ENCODE peak calls at places on chromosomes 3 and 15, in seven cellular contexts. R is NCI-H1436, Y is AG08396, V is type B pancreatic cell, Q is GM03348, M is T-helper 1 cell, T is GM13977. N is an unnamed sample.

GRCh38 chr15:92638709-92639365 is 16.7 kb downstream of the FAM174B start:
- DNase-seq in T (no peak), R (no peak), V (no peak), Q (no peak), M (no peak), Y (no peak), N (no peak)

GRCh38 chr15:66849393-66849745 is 147.3 kb downstream of the SMAD6 start:
- DNase-seq in R (no peak), Q (no peak), M (no peak), T (no peak), Y (no peak), V (no peak), N (no peak)

GRCh38 chr3:117398166-117398954 is 688.8 kb downstream of the TUSC7 start:
- DNase-seq in R (no peak), M (no peak), Y (no peak), Q (no peak), V (no peak), T (no peak), N (no peak)

GRCh38 chr3:81476652-81477051 is 284.8 kb downstream of the GBE1 start:
- DNase-seq in T (no peak), R (no peak), V (no peak), M (no peak), Q (no peak), Y (no peak), N (peak; percentile 31)

GRCh38 chr3:196927571-196928453 is 14.5 kb downstream of the NCBP2 start:
- DNase-seq in Y (no peak), V (no peak), T (no peak), Q (no peak), M (no peak), R (no peak), N (no peak)

GRCh38 chr15:38029741-38030140 is 95.3 kb downstream of the TMCO5A start:
- DNase-seq in T (no peak), R (no peak), M (no peak), Q (no peak), V (no peak), Y (no peak), N (no peak)

GRCh38 chr15:78438595-78439285 is 724 bp downstream of the IREB2 start:
- DNase-seq in Q (peak; percentile 38), Y (peak; percentile 47), V (no peak), R (no peak), M (no peak), T (no peak), N (peak; percentile 32)

GRCh38 chr3:197256836-197257444 is 41.5 kb downstream of the DLG1 start:
- DNase-seq in R (peak; percentile 44), T (peak; percentile 13), V (no peak), Y (peak; percentile 11), Q (peak; percentile 25), M (peak; percentile 2), N (no peak)

GRCh38 chr3:123449986-123450474 is 1.1 kb upstream of the ADCY5 start:
- DNase-seq in R (no peak), Q (peak; percentile 49), M (no peak), V (no peak), T (no peak), Y (no peak), N (no peak)

GRCh38 chr15:73647259-73648026 is 14.3 kb upstream of the NPTN start:
- DNase-seq in Q (no peak), V (no peak), Y (no peak), T (no peak), R (no peak), M (no peak), N (no peak)

GRCh38 chr3:101141135-101141534 is 147.9 kb upstream of the ABI3BP start:
- DNase-seq in T (no peak), Y (no peak), Q (no peak), V (no peak), R (no peak), M (no peak), N (no peak)

GRCh38 chr15:38275951-38276350 is 23.3 kb downstream of the SPRED1 start:
- DNase-seq in T (no peak), M (no peak), R (no peak), V (no peak), Y (no peak), Q (no peak), N (no peak)

GRCh38 chr15:70114226-70114625 is 16.5 kb upstream of the TLE3 start:
- DNase-seq in V (no peak), M (no peak), T (no peak), R (no peak), Y (no peak), Q (no peak), N (no peak)

GRCh38 chr15:85527907-85528306 is 147.5 kb downstream of the AKAP13 start:
- DNase-seq in T (no peak), Y (peak; percentile 55), V (no peak), R (no peak), M (no peak), Q (peak; percentile 78), N (no peak)

GRCh38 chr3:157500232-157500631 is 3.0 kb downstream of the VEPH1 start:
- DNase-seq in Q (no peak), R (no peak), T (no peak), Y (no peak), V (no peak), M (no peak), N (no peak)